ENCODE peak calls at places on chromosomes 6 and 20, in four cellular contexts. A is HepG2, K is K562, P is GM12878. C is an unnamed sample.
A peak's percentile ranks its signal among the peaks of the same experiment; 100 is the strongest.

GRCh38 chr20:45052698-45053440 is 48.1 kb downstream of the KCNS1 start:
- DNase-seq in P (peak; percentile 55), K (no peak), A (no peak), C (no peak)

GRCh38 chr20:1734269-1734858 is 76.8 kb upstream of the SIRPG start:
- DNase-seq in A (peak; percentile 23), P (no peak), K (no peak), C (no peak)

GRCh38 chr6:156963712-156964700 is 186.8 kb downstream of the ARID1B start:
- DNase-seq in A (peak; percentile 28), P (peak; percentile 30), K (no peak), C (no peak)

GRCh38 chr20:63751471-63752271 is 12.1 kb downstream of the SLC2A4RG start:
- DNase-seq in K (no peak), A (no peak), P (no peak), C (no peak)

GRCh38 chr6:51045548-51045947 is 226.9 kb downstream of the TFAP2B start:
- DNase-seq in K (no peak), A (no peak), P (no peak), C (no peak)

GRCh38 chr6:74969591-74970267 is 236.1 kb downstream of the COL12A1 start:
- DNase-seq in A (no peak), K (no peak), P (no peak), C (no peak)

GRCh38 chr6:5315883-5316282 is 54.6 kb downstream of the FARS2 start:
- DNase-seq in K (no peak), A (no peak), P (no peak), C (no peak)

GRCh38 chr6:127188752-127189151 is 70.3 kb downstream of the RSPO3 start:
- DNase-seq in P (no peak), K (no peak), A (no peak), C (no peak)

GRCh38 chr6:27892596-27893058 is 19.6 kb downstream of the OR2B2 start:
- DNase-seq in A (no peak), P (no peak), K (no peak), C (no peak)

GRCh38 chr20:51800769-51801219 is 1.5 kb downstream of the SALL4 start:
- DNase-seq in P (no peak), A (no peak), K (no peak), C (peak; percentile 22)

GRCh38 chr20:35173576-35174192 is 1.8 kb downstream of the PROCR start:
- DNase-seq in A (no peak), P (no peak), K (no peak), C (no peak)
- TF ChIP-seq SP1 in A (no peak), P (no peak), K (no peak), C (no peak)

DNA sequence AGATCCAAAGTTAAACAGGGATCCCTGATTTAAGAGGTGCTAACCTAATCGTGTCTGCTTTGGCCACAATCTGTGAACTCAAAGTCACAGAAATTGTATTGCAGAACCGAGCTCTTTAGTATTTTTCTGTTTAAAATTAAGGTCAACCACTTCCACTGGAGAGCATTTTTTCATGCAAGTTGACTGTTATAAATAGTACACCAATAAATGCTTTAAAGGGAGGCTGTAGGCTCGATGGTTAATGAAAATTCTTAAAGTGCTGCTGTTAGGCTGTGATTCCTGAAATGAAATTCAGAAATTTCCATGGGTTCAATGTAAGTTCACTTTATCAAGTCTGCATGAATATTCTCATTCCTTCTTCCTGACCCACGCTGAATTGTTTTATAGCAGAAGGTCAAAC is 92.6 kb upstream of the HDGFL1 start:
- DNase-seq in K (no peak), A (no peak), P (no peak), C (no peak)
- TF ChIP-seq TARDBP in K (no peak), A (no peak), P (no peak), C (no peak)

DNA sequence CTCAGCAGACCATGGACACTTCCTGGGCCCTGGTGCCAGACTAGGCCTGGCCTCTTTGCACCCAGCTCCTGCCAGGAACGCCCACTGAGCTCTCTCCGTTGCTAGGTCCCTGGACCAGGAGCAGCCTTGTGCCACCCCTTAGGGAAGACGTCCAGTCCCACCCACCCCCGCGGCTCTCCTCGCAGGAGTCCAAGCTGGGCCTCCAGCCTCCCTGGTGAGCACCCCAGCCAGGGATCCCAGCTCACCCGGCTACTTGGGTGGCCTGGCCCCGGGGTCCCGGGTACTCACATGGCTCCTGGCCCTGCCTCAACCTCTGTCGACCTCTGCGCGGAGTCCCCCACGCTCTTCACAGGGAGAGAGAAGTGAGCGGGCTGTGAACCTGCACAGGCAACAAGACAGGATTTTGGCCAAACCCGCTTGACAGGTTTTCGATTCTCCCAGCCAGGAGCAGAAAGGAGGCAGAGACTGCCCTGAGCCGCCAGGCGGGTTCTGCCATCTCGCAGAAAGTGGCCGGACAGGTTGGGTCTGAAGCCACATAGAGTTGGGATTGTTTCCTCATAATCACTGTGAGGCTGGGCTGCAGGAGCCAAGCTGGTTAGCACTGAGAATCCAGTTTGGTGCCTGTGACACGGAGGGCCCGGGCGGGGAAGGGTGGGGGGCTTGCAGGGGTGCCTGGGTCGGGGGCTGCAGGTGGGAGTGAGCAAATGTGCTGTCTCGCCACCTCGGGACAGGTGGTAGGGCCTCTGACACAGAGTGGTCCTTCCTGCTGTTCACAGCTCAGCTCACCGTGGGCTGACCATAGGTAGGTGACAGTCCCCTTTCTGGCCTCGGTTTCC is at the start of gene RBBP8NL:
- DNase-seq in A (no peak), P (no peak), K (no peak), C (no peak)
- TF ChIP-seq FOXK2 in A (no peak), P (no peak), K (no peak), C (no peak)

DNA sequence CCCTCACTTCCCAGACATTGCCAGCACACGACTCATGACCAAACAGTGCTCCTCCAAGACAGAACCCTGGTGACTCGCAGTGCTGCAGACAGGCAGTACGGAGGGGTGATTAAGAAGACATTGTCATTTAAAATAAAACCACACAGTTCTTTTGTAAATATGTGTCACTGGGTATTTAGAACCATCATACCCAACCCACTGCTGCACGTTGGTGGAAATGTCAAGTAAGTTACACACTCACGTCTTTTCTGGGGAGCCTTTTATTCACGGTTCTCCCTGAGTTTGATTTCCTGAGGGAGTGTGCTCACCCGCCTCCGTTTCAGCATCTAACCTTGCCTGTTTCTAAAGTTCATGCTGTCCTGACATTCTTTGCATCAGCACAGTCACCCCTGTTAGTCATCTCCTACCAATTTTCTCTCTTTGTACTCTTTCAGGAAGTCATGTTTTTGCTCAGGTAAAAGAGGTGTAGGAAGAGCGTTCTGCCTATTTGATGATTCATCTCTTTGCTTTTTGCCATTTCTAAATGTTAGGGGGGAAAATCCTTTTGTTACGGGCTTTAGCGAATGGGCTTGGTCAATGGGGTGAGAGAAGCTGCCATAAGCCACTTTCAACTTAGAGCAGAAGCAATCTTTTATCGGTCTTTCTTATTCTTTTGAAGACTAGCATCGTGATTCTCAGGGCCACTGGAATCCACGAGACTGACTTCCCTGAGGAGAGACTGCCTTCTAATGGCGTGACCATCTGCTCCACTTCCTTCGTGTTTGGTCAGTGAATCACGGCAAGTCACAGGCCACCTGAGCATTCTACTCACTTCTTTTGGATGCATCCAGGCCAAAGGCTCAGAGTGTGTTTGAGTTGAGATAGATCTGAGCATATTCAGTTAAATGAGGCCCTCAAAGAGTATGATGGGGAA is 512.8 kb upstream of the JARID2 start:
- DNase-seq in P (no peak), A (peak; percentile 31), K (no peak), C (no peak)
- TF ChIP-seq SP1 in P (no peak), A (no peak), K (no peak), C (no peak)

GRCh38 chr6:35683267-35683666 is 5.4 kb downstream of the FKBP5 start:
- DNase-seq in K (no peak), A (no peak), P (no peak), C (no peak)
- TF ChIP-seq TARDBP in K (no peak), A (no peak), P (no peak), C (no peak)

DNA sequence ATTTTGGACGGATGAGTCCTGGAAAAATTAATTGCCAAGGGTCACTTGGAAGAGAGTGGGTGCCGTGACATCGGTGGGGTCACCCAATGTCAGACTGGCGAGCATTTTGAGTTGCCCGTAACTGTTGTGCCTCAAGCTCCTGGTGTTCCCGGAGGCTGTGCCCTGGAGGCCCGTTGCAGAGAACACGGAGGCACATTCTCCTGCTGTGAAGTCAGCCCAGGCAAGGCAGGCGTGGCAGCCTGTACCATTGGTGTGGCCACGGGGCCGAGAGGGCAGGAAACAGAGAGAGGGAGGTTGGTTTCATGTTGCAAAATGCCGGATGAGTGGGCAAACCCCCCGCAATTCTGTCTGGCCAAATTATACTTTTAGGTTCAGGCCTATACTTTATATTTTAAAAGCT is 81.2 kb downstream of the THBS2 start:
- DNase-seq in P (no peak), K (no peak), A (no peak), C (no peak)
- TF ChIP-seq FOXK2 in P (no peak), K (no peak), A (no peak), C (no peak)

DNA sequence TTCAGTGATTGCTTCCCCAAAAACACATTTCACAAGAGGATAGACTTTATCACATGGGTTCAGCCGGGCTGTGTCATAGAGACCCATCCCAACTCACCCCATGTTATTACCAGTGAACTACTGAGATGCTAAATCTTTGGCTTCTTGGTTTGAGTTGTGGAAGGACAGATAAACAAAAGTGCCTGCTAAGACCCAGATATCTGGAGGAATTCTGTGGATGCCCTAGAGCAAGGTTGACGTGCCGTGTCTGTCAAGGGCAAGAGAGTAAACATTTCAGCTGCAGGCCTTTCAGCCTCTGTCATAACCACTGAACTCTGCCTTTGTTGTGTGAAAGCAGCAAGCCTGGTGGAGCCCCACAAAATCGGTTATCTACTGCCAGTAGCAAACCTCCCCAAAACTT is 11.2 kb upstream of the THBD start:
- DNase-seq in A (no peak), P (no peak), K (no peak), C (no peak)
- TF ChIP-seq SP1 in A (no peak), P (no peak), K (no peak), C (no peak)

C was measured in HEK293T.